ENCODE peak calls at places on chromosomes 1 and 21, in five cellular contexts. M, Z, B, H and I are unnamed samples.

GRCh38 chr1:60035925-60036324 is 37.6 kb downstream of the C1orf87 start:
- DNase-seq in M (peak; percentile 3), Z (no peak), B (no peak), H (no peak), I (no peak)

GRCh38 chr1:220669005-220669404 is 21.2 kb upstream of the C1orf115 start:
- DNase-seq in M (no peak), Z (no peak), B (no peak), H (no peak), I (no peak)

GRCh38 chr1:2212542-2213491 is 15.3 kb upstream of the SKI start:
- DNase-seq in M (peak; percentile 98), Z (peak; percentile 91), B (peak; percentile 90), H (peak; percentile 93), I (peak; percentile 97)

GRCh38 chr21:36075171-36075570 is 5.3 kb downstream of the CBR1 start:
- DNase-seq in M (no peak), Z (no peak), B (no peak), H (no peak), I (no peak)

GRCh38 chr1:182357913-182358312 is 33.7 kb downstream of the GLUL start:
- DNase-seq in M (no peak), Z (no peak), B (no peak), H (no peak), I (no peak)

GRCh38 chr1:96080925-96081324 is 640.7 kb upstream of the PTBP2 start:
- DNase-seq in M (peak; percentile 17), Z (no peak), B (no peak), H (no peak), I (no peak)

GRCh38 chr1:4963251-4963650 is 308.8 kb downstream of the AJAP1 start:
- DNase-seq in M (no peak), Z (peak; percentile 42), B (no peak), H (no peak), I (no peak)

GRCh38 chr21:34782666-34783365 is 114.0 kb downstream of the CLIC6 start:
- DNase-seq in M (no peak), Z (no peak), B (no peak), H (no peak), I (no peak)

GRCh38 chr1:39833616-39834015 is 45.0 kb upstream of the BMP8B start:
- DNase-seq in M (no peak), Z (no peak), B (no peak), H (no peak), I (no peak)

GRCh38 chr1:89149229-89149628 is 23.3 kb upstream of the GBP2 start:
- DNase-seq in M (peak; percentile 57), Z (peak; percentile 19), B (no peak), H (no peak), I (peak; percentile 21)

GRCh38 chr1:59124166-59124565 is 172.7 kb upstream of the FGGY start:
- DNase-seq in M (peak; percentile 53), Z (no peak), B (no peak), H (no peak), I (no peak)

GRCh38 chr1:3732747-3733602 is 19.3 kb upstream of the CCDC27 start:
- DNase-seq in M (peak; percentile 24), Z (no peak), B (no peak), H (peak; percentile 51), I (no peak)

GRCh38 chr1:58879464-58879863 is 95.6 kb upstream of the JUN start:
- DNase-seq in M (no peak), Z (peak; percentile 27), B (no peak), H (no peak), I (no peak)

GRCh38 chr21:31490471-31490870 is 146.4 kb upstream of the TIAM1 start:
- DNase-seq in M (no peak), Z (no peak), B (no peak), H (no peak), I (no peak)

GRCh38 chr1:18869847-18870246 is 10.4 kb upstream of the TAS1R2 start:
- DNase-seq in M (no peak), Z (no peak), B (no peak), H (no peak), I (no peak)

GRCh38 chr1:205326812-205327466 is 5.4 kb upstream of the NUAK2 start:
- DNase-seq in M (no peak), Z (no peak), B (no peak), H (no peak), I (no peak)

GRCh38 chr21:42614391-42614790 is 39.0 kb upstream of the PDE9A start:
- DNase-seq in M (no peak), Z (no peak), B (no peak), H (no peak), I (no peak)

GRCh38 chr1:43582162-43582566 is 51.5 kb downstream of the PTPRF start:
- DNase-seq in M (peak; percentile 83), Z (peak; percentile 95), B (no peak), H (no peak), I (no peak)

GRCh38 chr1:151716771-151717631 is at the start of gene CELF3:
- DNase-seq in M (peak; percentile 50), Z (peak; percentile 6), B (no peak), H (no peak), I (no peak)

GRCh38 chr1:71014110-71014509 is 33.5 kb downstream of the PTGER3 start:
- DNase-seq in M (peak; percentile 56), Z (peak; percentile 25), B (no peak), H (no peak), I (no peak)

GRCh38 chr1:235122348-235122747 is 6.3 kb downstream of the TOMM20 start:
- DNase-seq in M (no peak), Z (no peak), B (no peak), H (no peak), I (no peak)

GRCh38 chr1:101000141-101000867 is 25.3 kb downstream of the DPH5 start:
- DNase-seq in M (no peak), Z (no peak), B (no peak), H (no peak), I (no peak)

GRCh38 chr1:99662581-99663208 is 16.8 kb downstream of the PALMD start:
- DNase-seq in M (peak; percentile 96), Z (no peak), B (peak; percentile 69), H (peak; percentile 88), I (peak; percentile 89)

GRCh38 chr1:161054232-161054631 is 8.5 kb upstream of the USF1 start:
- DNase-seq in M (no peak), Z (no peak), B (no peak), H (no peak), I (no peak)

GRCh38 chr1:173341307-173341706 is 134.2 kb upstream of the TNFSF4 start:
- DNase-seq in M (peak; percentile 53), Z (peak; percentile 93), B (no peak), H (no peak), I (peak; percentile 52)

GRCh38 chr1:8374812-8375211 is 56.9 kb downstream of the SLC45A1 start:
- DNase-seq in M (peak; percentile 57), Z (no peak), B (no peak), H (no peak), I (peak; percentile 55)

GRCh38 chr1:154951901-154952657 is 3.8 kb downstream of the PBXIP1 start:
- DNase-seq in M (no peak), Z (no peak), B (no peak), H (peak; percentile 51), I (peak; percentile 55)

GRCh38 chr1:111699268-111699667 is 39.9 kb downstream of the INKA2 start:
- DNase-seq in M (no peak), Z (no peak), B (no peak), H (no peak), I (no peak)

GRCh38 chr21:35170244-35170756 is 121.2 kb upstream of the RUNX1 start:
- DNase-seq in M (no peak), Z (no peak), B (no peak), H (no peak), I (no peak)

GRCh38 chr1:96557336-96557735 is 164.2 kb upstream of the PTBP2 start:
- DNase-seq in M (peak; percentile 49), Z (peak; percentile 23), B (no peak), H (no peak), I (no peak)

GRCh38 chr1:200628223-200628868 is 7.8 kb upstream of the KIF14 start:
- DNase-seq in M (no peak), Z (no peak), B (no peak), H (no peak), I (no peak)

GRCh38 chr1:87830579-87830978 is 501.9 kb downstream of the LMO4 start:
- DNase-seq in M (no peak), Z (no peak), B (no peak), H (no peak), I (no peak)

GRCh38 chr1:87829360-87829759 is 500.7 kb downstream of the LMO4 start:
- DNase-seq in M (no peak), Z (no peak), B (no peak), H (no peak), I (no peak)

DNA sequence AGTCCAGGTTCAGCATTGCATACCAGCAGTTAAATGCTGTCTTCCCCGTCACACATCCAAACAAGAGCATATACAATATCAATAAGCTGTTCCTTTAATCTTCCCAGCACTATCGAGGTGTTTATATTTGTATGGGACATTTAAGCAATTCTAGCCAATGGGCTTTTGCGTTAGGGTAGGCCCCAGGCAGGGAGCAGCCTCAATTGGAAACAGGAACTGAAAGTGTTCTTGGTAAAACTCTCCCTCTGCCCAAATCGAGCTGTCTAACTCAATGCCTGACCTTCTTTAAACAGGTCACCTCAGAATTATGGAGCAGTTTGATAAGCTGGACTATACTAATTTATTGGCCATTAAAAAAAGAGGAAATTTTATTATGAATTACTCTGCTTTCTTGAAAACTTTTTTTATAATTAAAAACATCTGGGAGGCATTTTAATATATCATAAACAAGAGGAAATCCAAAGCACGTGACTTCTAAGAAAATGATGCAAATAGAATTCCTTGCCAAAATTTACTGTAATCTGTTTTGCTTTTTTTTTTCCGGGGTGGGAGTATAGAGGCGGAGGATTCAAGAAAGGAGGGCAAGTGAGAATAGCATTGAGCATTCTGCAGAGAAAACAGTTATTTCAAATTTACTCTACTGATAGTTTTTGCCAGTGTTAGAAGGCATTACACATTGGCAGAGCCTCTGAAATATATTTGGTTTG is 498.1 kb downstream of the LMO4 start:
- DNase-seq in M (peak; percentile 96), Z (peak; percentile 10), B (peak; percentile 14), H (peak; percentile 53), I (peak; percentile 65)
- H3K4me3 ChIP-seq in M (no peak overlapping the region), Z (no peak overlapping the region), B (no peak overlapping the region), H (peak overlapping the region; percentile 13), I (peak overlapping the region; percentile 51)

DNA sequence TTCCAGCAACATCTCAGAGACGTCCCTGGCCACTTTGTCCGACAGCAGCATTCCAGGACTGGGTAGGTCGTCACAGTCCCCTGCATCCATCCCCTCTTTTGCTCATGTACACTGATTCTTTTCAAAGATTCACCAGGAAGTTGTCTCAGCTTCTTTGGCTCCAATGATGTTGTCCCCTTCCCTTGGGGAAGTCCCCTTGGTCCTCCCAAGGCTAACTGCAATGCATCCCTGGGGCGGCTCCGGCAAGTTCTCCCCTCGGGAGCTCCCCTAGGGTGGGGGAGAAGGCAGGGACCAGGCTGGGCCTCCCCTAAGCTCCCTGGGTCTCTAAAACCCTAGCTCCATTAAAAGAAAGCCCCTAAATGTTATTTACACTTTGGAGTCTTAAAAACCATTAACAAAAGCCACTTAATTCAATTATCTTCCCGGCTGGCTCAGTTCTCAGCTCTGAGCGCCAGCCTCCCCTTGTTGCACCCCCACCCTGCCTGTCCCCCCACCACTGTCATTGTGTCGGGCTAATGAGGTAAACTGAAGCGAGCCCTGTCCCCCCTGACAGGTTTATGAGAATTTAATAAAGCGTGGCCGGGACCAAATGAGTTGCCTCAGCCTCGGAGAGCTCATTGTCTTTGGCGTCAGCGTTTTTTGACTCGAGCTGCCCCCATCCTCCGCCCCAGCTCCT is 25.3 kb downstream of the KNCN start:
- DNase-seq in M (no peak), Z (no peak), B (no peak), H (peak; percentile 19), I (no peak)
- H3K4me1 ChIP-seq in M (no peaks in the 10 kb centered on the region), Z (peaks cover 14% of the 10 kb centered on the region), B (peaks cover 20% of the 10 kb centered on the region), H (no peaks in the 10 kb centered on the region), I (peaks cover 5% of the 10 kb centered on the region)

GRCh38 chr1:244836598-244836997 is 1.1 kb downstream of the COX20 start:
- DNase-seq in M (peak; percentile 26), Z (no peak), B (no peak), H (no peak), I (no peak)
- H3K27ac ChIP-seq in M (peak overlapping the region; percentile 100), Z (peak overlapping the region; percentile 98), B (peak overlapping the region; percentile 99), H (peak overlapping the region; percentile 97), I (no peak overlapping the region)

GRCh38 chr1:155979525-155980343 is 1.4 kb upstream of the ARHGEF2 start:
- DNase-seq in M (no peak), Z (no peak), B (no peak), H (no peak), I (peak; percentile 81)
- H3K4me3 ChIP-seq in M (peak overlapping the region; percentile 67), Z (peak overlapping the region; percentile 81), B (peak overlapping the region; percentile 80), H (peak overlapping the region; percentile 88), I (peak overlapping the region; percentile 87)